ENCODE peak calls at places on chromosomes 16 and 17, in five cellular contexts. K is M059J, Q is NCI-H1436, O is mucosa of gallbladder, U is HEK293T. W is an unnamed sample.
A peak's percentile ranks its signal among the peaks of the same experiment; 100 is the strongest.

GRCh38 chr16:4869147-4869790 is 22.0 kb downstream of the UBN1 start:
- DNase-seq in K (no peak), U (no peak), Q (no peak), O (peak; percentile 34), W (no peak)

GRCh38 chr17:71495420-71495819 is 625.4 kb upstream of the SOX9 start:
- DNase-seq in K (no peak), Q (no peak), U (no peak), O (no peak), W (no peak)

GRCh38 chr16:82481455-82481854 is 145.3 kb upstream of the CDH13 start:
- DNase-seq in O (no peak), U (no peak), Q (no peak), K (no peak), W (no peak)

GRCh38 chr16:8251298-8251697 is 339.0 kb downstream of the TMEM114 start:
- DNase-seq in O (no peak), Q (no peak), K (no peak), U (no peak), W (no peak)

GRCh38 chr17:6107791-6108190 is 37.6 kb downstream of the WSCD1 start:
- DNase-seq in U (no peak), Q (no peak), O (no peak), K (no peak), W (no peak)

GRCh38 chr16:12558641-12559040 is 245.0 kb downstream of the CPPED1 start:
- DNase-seq in Q (peak; percentile 23), K (no peak), O (no peak), U (no peak), W (no peak)

GRCh38 chr17:59093702-59094231 is 12.9 kb downstream of the TRIM37 start:
- DNase-seq in Q (no peak), U (peak; percentile 33), O (peak; percentile 13), K (peak; percentile 90), W (peak; percentile 34)

GRCh38 chr17:31400481-31400950 is 9.0 kb downstream of the RAB11FIP4 start:
- DNase-seq in K (no peak), Q (no peak), U (no peak), O (no peak), W (no peak)

GRCh38 chr16:19936431-19936830 is 51.8 kb upstream of the GPRC5B start:
- DNase-seq in Q (no peak), U (no peak), K (no peak), O (no peak), W (no peak)

GRCh38 chr16:83098536-83098935 is 471.8 kb downstream of the CDH13 start:
- DNase-seq in Q (no peak), U (no peak), K (peak; percentile 24), O (no peak), W (no peak)

GRCh38 chr16:79269211-79269863 is 331.2 kb downstream of the MAF start:
- DNase-seq in K (no peak), U (no peak), Q (no peak), O (no peak), W (no peak)

GRCh38 chr16:86245895-86246294 is 264.4 kb upstream of the FOXF1 start:
- DNase-seq in U (no peak), K (no peak), Q (no peak), O (no peak), W (no peak)

GRCh38 chr16:46629331-46629843 is 8.2 kb upstream of the SHCBP1 start:
- DNase-seq in Q (peak; percentile 27), O (no peak), K (peak; percentile 71), U (peak; percentile 50), W (peak; percentile 58)

GRCh38 chr17:185445-186138 is 4.1 kb upstream of the DOC2B start:
- DNase-seq in O (no peak), K (no peak), Q (no peak), U (no peak), W (no peak)

GRCh38 chr17:55664287-55664686 is 58.4 kb downstream of the TMEM100 start:
- DNase-seq in U (no peak), Q (no peak), K (no peak), O (no peak), W (no peak)

GRCh38 chr17:17635126-17635525 is 43.6 kb upstream of the PEMT start:
- DNase-seq in U (no peak), Q (no peak), O (no peak), K (no peak), W (no peak)

GRCh38 chr17:35540589-35541404 is 3.3 kb upstream of the SLFN12L start:
- DNase-seq in Q (no peak), K (peak; percentile 67), O (peak; percentile 43), U (no peak), W (no peak)

GRCh38 chr16:80418772-80419355 is 121.9 kb upstream of the DYNLRB2 start:
- DNase-seq in Q (no peak), O (no peak), K (no peak), U (no peak), W (no peak)

GRCh38 chr16:48870141-48870540 is 260.2 kb upstream of the N4BP1 start:
- DNase-seq in K (peak; percentile 53), Q (no peak), U (no peak), O (no peak), W (no peak)

GRCh38 chr16:57977418-57978069 is 6.6 kb upstream of the CNGB1 start:
- DNase-seq in Q (no peak), K (no peak), O (no peak), U (no peak), W (peak; percentile 61)

GRCh38 chr17:64993867-64994266 is 62.7 kb downstream of the GNA13 start:
- DNase-seq in K (no peak), U (no peak), Q (no peak), O (no peak), W (no peak)

GRCh38 chr16:90072442-90073105 is 4.6 kb downstream of the PRDM7 start:
- DNase-seq in K (no peak), Q (no peak), U (no peak), O (no peak), W (no peak)

GRCh38 chr17:77090476-77090875 is 50.3 kb upstream of the SEC14L1 start:
- DNase-seq in O (no peak), Q (no peak), U (no peak), K (no peak), W (no peak)

GRCh38 chr16:70493863-70494770 is 29.2 kb downstream of the COG4 start:
- DNase-seq in K (no peak), U (no peak), O (no peak), Q (no peak), W (no peak)

GRCh38 chr16:72561-73537 is at the start of gene RHBDF1:
- DNase-seq in U (peak; percentile 68), K (peak; percentile 44), O (peak; percentile 51), Q (no peak), W (peak; percentile 53)

GRCh38 chr16:89909777-89910716 is 8.6 kb upstream of the MC1R start:
- DNase-seq in U (peak; percentile 84), O (peak; percentile 74), Q (peak; percentile 85), K (peak; percentile 38), W (peak; percentile 80)

GRCh38 chr16:70576431-70577255 is 53.0 kb downstream of the SF3B3 start:
- DNase-seq in Q (no peak), K (peak; percentile 92), O (no peak), U (no peak), W (no peak)

GRCh38 chr17:21299981-21300600 is 15.6 kb downstream of the MAP2K3 start:
- DNase-seq in Q (no peak), U (no peak), O (no peak), K (no peak), W (no peak)

GRCh38 chr17:7748098-7748775 is 30.7 kb downstream of the DNAH2 start:
- DNase-seq in K (no peak), Q (no peak), O (peak; percentile 13), U (no peak), W (no peak)

GRCh38 chr17:54976316-54976715 is 7.8 kb downstream of the STXBP4 start:
- DNase-seq in U (no peak), Q (no peak), K (no peak), O (no peak), W (no peak)

GRCh38 chr16:57889960-57890751 is 80.8 kb downstream of the CNGB1 start:
- DNase-seq in U (no peak), K (peak; percentile 58), Q (no peak), O (no peak), W (no peak)

GRCh38 chr17:51402881-51403280 is 142.5 kb downstream of the UTP18 start:
- DNase-seq in K (no peak), Q (no peak), U (peak; percentile 27), O (no peak), W (no peak)

GRCh38 chr16:16032271-16032979 is 83.0 kb downstream of the ABCC1 start:
- DNase-seq in U (no peak), Q (no peak), O (no peak), K (no peak), W (no peak)

GRCh38 chr16:54027126-54027922 is 259.3 kb downstream of the IRX3 start:
- DNase-seq in U (no peak), Q (no peak), K (peak; percentile 92), O (no peak), W (peak; percentile 6)

GRCh38 chr17:82077617-82078358 is 12.2 kb upstream of the DUS1L start:
- DNase-seq in K (no peak), Q (no peak), O (no peak), U (no peak), W (no peak)

W was measured in A549.